ENCODE peak calls at places on chromosomes 5 and 9, in ten cellular contexts. B, F, K, Q, A, X, S, N, Z and V are unnamed samples.

GRCh38 chr5:107165296-107165695 is 505.4 kb downstream of the EFNA5 start:
- DNase-seq in F (no peak), Q (no peak), S (no peak), Z (no peak), X (no peak), N (no peak), B (no peak), K (no peak), A (no peak), V (no peak)

GRCh38 chr9:96818535-96818934 is 35.8 kb downstream of the ZNF782 start:
- DNase-seq in K (no peak), A (no peak), S (no peak), Q (no peak), X (no peak), Z (no peak), F (no peak), N (no peak), B (no peak), V (no peak)

GRCh38 chr9:91274950-91275349 is 86.8 kb downstream of the AUH start:
- DNase-seq in X (no peak), Q (no peak), F (no peak), B (no peak), A (no peak), K (no peak), N (no peak), Z (no peak), S (no peak), V (no peak)

GRCh38 chr5:60010328-60010727 is 116.8 kb upstream of the PDE4D start:
- DNase-seq in Z (no peak), A (no peak), N (no peak), X (no peak), S (no peak), K (no peak), F (no peak), B (no peak), Q (no peak), V (no peak)

GRCh38 chr5:150272531-150272930 is 17.0 kb downstream of the CAMK2A start:
- DNase-seq in Z (no peak), A (peak; percentile 24), F (peak; percentile 67), S (peak; percentile 59), B (no peak), Q (peak; percentile 34), K (peak; percentile 80), X (peak; percentile 52), N (no peak), V (peak; percentile 82)

GRCh38 chr5:139794067-139794846 is 1.4 kb upstream of the PSD2 start:
- DNase-seq in A (no peak), X (no peak), S (no peak), Q (no peak), Z (no peak), N (no peak), K (no peak), F (no peak), B (no peak), V (no peak)

GRCh38 chr9:87510251-87510683 is 12.6 kb downstream of the DAPK1 start:
- DNase-seq in Q (no peak), F (no peak), K (no peak), Z (no peak), N (no peak), B (no peak), A (no peak), X (no peak), S (no peak), V (no peak)

GRCh38 chr5:23352437-23352836 is 155.0 kb upstream of the PRDM9 start:
- DNase-seq in N (no peak), A (no peak), Z (no peak), F (no peak), S (no peak), Q (peak; percentile 34), K (peak; percentile 60), B (no peak), X (no peak), V (peak; percentile 71)

GRCh38 chr9:68851657-68852056 is 146.6 kb downstream of the PIP5K1B start:
- DNase-seq in S (no peak), B (no peak), Z (no peak), K (no peak), X (no peak), N (no peak), Q (no peak), A (no peak), F (no peak), V (no peak)

GRCh38 chr9:105216440-105217178 is 27.8 kb upstream of the SLC44A1 start:
- DNase-seq in Z (peak; percentile 60), K (no peak), X (no peak), B (peak; percentile 45), N (peak; percentile 59), S (no peak), Q (no peak), F (no peak), A (no peak), V (no peak)

GRCh38 chr5:542693-543311 is 18.6 kb upstream of the SLC9A3 start:
- DNase-seq in Q (no peak), S (no peak), B (no peak), N (no peak), K (no peak), X (no peak), Z (no peak), A (no peak), F (no peak), V (no peak)

GRCh38 chr5:541888-542692 is 17.8 kb upstream of the SLC9A3 start:
- DNase-seq in F (no peak), K (no peak), Z (no peak), A (no peak), N (no peak), B (no peak), X (no peak), S (no peak), Q (no peak), V (no peak)

GRCh38 chr5:540215-541147 is 16.2 kb upstream of the SLC9A3 start:
- DNase-seq in Z (no peak), S (no peak), A (no peak), X (no peak), K (no peak), Q (no peak), F (no peak), B (no peak), N (no peak), V (no peak)

GRCh38 chr5:539469-540214 is 15.4 kb upstream of the SLC9A3 start:
- DNase-seq in Z (no peak), X (no peak), K (no peak), S (no peak), N (no peak), Q (no peak), F (no peak), A (no peak), B (no peak), V (no peak)

GRCh38 chr5:541148-541887 is 17.1 kb upstream of the SLC9A3 start:
- DNase-seq in Z (no peak), F (no peak), S (no peak), B (no peak), X (no peak), Q (no peak), A (no peak), N (no peak), K (peak; percentile 40), V (no peak)
- H3K27ac ChIP-seq in Z (no peak overlapping the region), F (no peak overlapping the region), S (no peak overlapping the region), B (no peak overlapping the region), X (no peak overlapping the region), Q (no peak overlapping the region), A (no peak overlapping the region), N (no peak overlapping the region), K (no peak overlapping the region), V (no peak overlapping the region)

GRCh38 chr5:135880278-135880677 is 15.4 kb downstream of the IL9 start:
- DNase-seq in A (no peak), S (peak; percentile 68), Z (no peak), Q (peak; percentile 30), X (no peak), K (peak; percentile 53), N (no peak), F (peak; percentile 41), B (no peak), V (peak; percentile 56)
- TF ChIP-seq CTCF in A (peak; percentile 65), S (peak; percentile 56), Z (no peak), Q (peak; percentile 51), X (peak; percentile 22), K (peak; percentile 57), N (peak; percentile 22), F (peak; percentile 46), B (no peak), V (peak; percentile 76)

DNA sequence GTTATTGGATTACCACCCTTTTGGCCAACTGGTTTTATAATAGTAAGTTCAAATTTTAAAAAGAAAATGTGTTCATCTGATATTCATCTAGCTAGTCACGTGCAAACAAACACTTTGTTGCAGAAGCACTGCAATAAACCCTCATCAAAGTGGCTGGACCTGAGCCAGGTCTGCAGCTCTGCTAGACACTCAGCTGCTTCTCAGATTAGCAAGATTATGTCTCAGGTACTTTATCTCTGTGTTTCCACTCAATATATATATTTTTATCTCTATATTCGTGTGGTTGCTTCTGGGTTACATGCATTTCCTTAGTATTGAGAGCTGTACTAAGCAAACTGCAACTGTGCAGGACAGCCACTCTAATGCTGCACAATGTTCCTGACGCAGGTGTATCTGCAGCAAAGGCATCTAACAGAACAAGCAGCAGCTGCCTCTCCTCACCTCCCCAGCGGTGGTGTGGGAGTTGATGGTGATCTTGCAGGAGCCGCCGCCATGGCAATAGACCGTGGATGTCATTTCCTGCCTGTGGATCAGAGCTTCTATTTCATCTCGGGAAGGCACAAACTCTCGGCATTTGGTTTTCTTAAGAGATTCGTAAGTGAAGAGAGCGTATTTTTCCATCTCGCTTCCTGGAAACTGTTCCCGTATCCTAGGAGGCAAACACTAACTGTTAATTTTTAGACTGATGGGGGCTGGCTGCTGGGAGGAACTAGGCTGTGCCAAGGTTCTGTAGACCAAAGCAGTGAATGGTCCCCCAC is 56.6 kb upstream of the RETREG1 start:
- DNase-seq in Q (no peak), F (no peak), N (no peak), K (no peak), Z (no peak), A (no peak), S (no peak), X (no peak), B (no peak), V (no peak)
- H3K4me3 ChIP-seq in Q (no peak overlapping the region), F (no peak overlapping the region), N (no peak overlapping the region), K (no peak overlapping the region), Z (no peak overlapping the region), A (no peak overlapping the region), S (no peak overlapping the region), X (no peak overlapping the region), B (no peak overlapping the region), V (no peak overlapping the region)

GRCh38 chr9:93596399-93596798 is 20.0 kb downstream of the PHF2 start:
- DNase-seq in A (no peak), Z (no peak), Q (no peak), F (no peak), N (no peak), B (no peak), X (no peak), K (no peak), S (no peak), V (no peak)

GRCh38 chr9:93599571-93600403 is 23.4 kb downstream of the PHF2 start:
- DNase-seq in S (no peak), B (no peak), F (no peak), N (no peak), K (no peak), X (no peak), Z (no peak), Q (no peak), A (no peak), V (no peak)

GRCh38 chr9:93598647-93599241 is 22.4 kb downstream of the PHF2 start:
- DNase-seq in S (no peak), F (no peak), K (no peak), Z (peak; percentile 37), A (no peak), B (no peak), X (no peak), Q (no peak), N (peak; percentile 27), V (no peak)

GRCh38 chr9:93597142-93597706 is 20.8 kb downstream of the PHF2 start:
- DNase-seq in A (no peak), F (no peak), N (no peak), B (no peak), S (no peak), K (no peak), Q (no peak), Z (no peak), X (no peak), V (no peak)

GRCh38 chr9:93597871-93598646 is 21.7 kb downstream of the PHF2 start:
- DNase-seq in K (no peak), Z (peak; percentile 16), N (no peak), F (no peak), X (no peak), S (no peak), A (no peak), Q (no peak), B (no peak), V (no peak)
- H3K27ac ChIP-seq in K (no peak overlapping the region), Z (no peak overlapping the region), N (no peak overlapping the region), F (no peak overlapping the region), X (no peak overlapping the region), S (no peak overlapping the region), A (no peak overlapping the region), Q (no peak overlapping the region), B (no peak overlapping the region), V (no peak overlapping the region)